ENCODE peak calls at places on chromosomes 7 and 10, in six cellular contexts. B is CD4-positive, alpha-beta memory T cell; Y is heart left ventricle; A is Kasumi-1; T is activated CD4-positive, alpha-beta T cell treated with anti-CD3 and anti-CD28 coated beads for 48 hours; P is stimulated activated CD8-positive, alpha-beta memory T cell treated with anti-CD3 and anti-CD28 coated beads, Interleukin-15, amount 100 ng/mL, for 24 hours. C is an unnamed sample.

GRCh38 chr7:83040454-83040853 is 122.2 kb downstream of the PCLO start:
- DNase-seq in B (no peak), Y (no peak), A (peak), T (no peak), P (no peak), C (no peak)

GRCh38 chr10:29317423-29318021 is 28.7 kb downstream of the LYZL1 start:
- DNase-seq in B (no peak), Y (no peak), A (no peak), T (no peak), P (no peak), C (no peak)

GRCh38 chr10:32938554-32939061 is 19.4 kb downstream of the ITGB1 start:
- DNase-seq in B (no peak), Y (peak), A (peak), T (no peak), P (no peak), C (no peak)

GRCh38 chr10:124645496-124646095 is 98.6 kb downstream of the FAM53B start:
- DNase-seq in B (no peak), Y (no peak), A (no peak), T (no peak), P (no peak), C (no peak)

GRCh38 chr10:78856421-78856820 is 212.3 kb upstream of the ZMIZ1 start:
- DNase-seq in B (no peak), Y (peak), A (no peak), T (no peak), P (no peak), C (no peak)

GRCh38 chr10:50805981-50806622 is 66.4 kb downstream of the ASAH2B start:
- DNase-seq in B (no peak), Y (no peak), A (no peak), T (no peak), P (no peak), C (no peak)

GRCh38 chr7:106071999-106072714 is 40.0 kb downstream of the SYPL1 start:
- DNase-seq in B (no peak), Y (peak), A (peak), T (no peak), P (no peak), C (no peak)

GRCh38 chr10:128894641-128895040 is 572.4 kb upstream of the MGMT start:
- DNase-seq in B (no peak), Y (no peak), A (no peak), T (no peak), P (no peak), C (no peak)

GRCh38 chr10:49139866-49140195 is 6.0 kb upstream of the FAM170B start:
- DNase-seq in B (no peak), Y (no peak), A (no peak), T (no peak), P (no peak), C (no peak)

GRCh38 chr7:85695041-85695990 is 508.5 kb upstream of the SEMA3D start:
- DNase-seq in B (no peak), Y (no peak), A (no peak), T (no peak), P (no peak), C (no peak)

GRCh38 chr7:6423942-6424701 is 23.6 kb downstream of the DAGLB start:
- DNase-seq in B (no peak), Y (peak), A (peak), T (no peak), P (no peak), C (no peak)

GRCh38 chr7:148058092-148058491 is 532.5 kb upstream of the C7orf33 start:
- DNase-seq in B (no peak), Y (no peak), A (no peak), T (no peak), P (no peak), C (no peak)

GRCh38 chr7:99928994-99929729 is at the start of gene GJC3:
- DNase-seq in B (peak), Y (peak), A (peak), T (peak), P (no peak), C (no peak)

GRCh38 chr10:110822065-110822707 is 49.5 kb upstream of the PDCD4 start:
- DNase-seq in B (no peak), Y (no peak), A (peak), T (no peak), P (no peak), C (no peak)

GRCh38 chr10:95384011-95384704 is 93.4 kb upstream of the PDLIM1 start:
- DNase-seq in B (no peak), Y (no peak), A (no peak), T (peak), P (no peak), C (no peak)

GRCh38 chr7:79361214-79361613 is 92.3 kb downstream of the MAGI2 start:
- DNase-seq in B (no peak), Y (no peak), A (no peak), T (no peak), P (no peak), C (no peak)

GRCh38 chr7:865921-866320 is 10.4 kb upstream of the GET4 start:
- DNase-seq in B (no peak), Y (no peak), A (no peak), T (no peak), P (no peak), C (no peak)

GRCh38 chr10:129417164-129417563 is 49.9 kb upstream of the MGMT start:
- DNase-seq in B (no peak), Y (no peak), A (no peak), T (no peak), P (no peak), C (no peak)

GRCh38 chr7:36957620-36958019 is 233.3 kb upstream of the AOAH start:
- DNase-seq in B (no peak), Y (no peak), A (no peak), T (no peak), P (no peak), C (no peak)

GRCh38 chr10:59285073-59285472 is 77.3 kb downstream of the FAM13C start:
- DNase-seq in B (no peak), Y (no peak), A (no peak), T (no peak), P (no peak), C (no peak)

GRCh38 chr10:101566333-101567164 is 21.5 kb downstream of the POLL start:
- DNase-seq in B (no peak), Y (no peak), A (peak), T (peak), P (no peak), C (peak)

GRCh38 chr10:35822316-35822715 is 180.2 kb upstream of the FZD8 start:
- DNase-seq in B (no peak), Y (peak), A (no peak), T (no peak), P (no peak), C (no peak)